ENCODE peak calls at places on chromosome 17, in four cellular contexts. F is K562, O is HepG2, W is GM12878. M is an unnamed sample.

GRCh38 chr17:56699186-56699895 is 105.8 kb downstream of the NOG start:
- DNase-seq in F (no peak), O (no peak), W (no peak), M (peak)

GRCh38 chr17:6509295-6509771 is 47.0 kb downstream of the PITPNM3 start:
- DNase-seq in F (peak), O (no peak), W (no peak), M (no peak)

GRCh38 chr17:63754046-63754445 is 12.4 kb upstream of the STRADA start:
- DNase-seq in F (no peak), O (no peak), W (no peak), M (no peak)

GRCh38 chr17:55487727-55488436 is 23.4 kb downstream of the SMIM36 start:
- DNase-seq in F (no peak), O (peak), W (no peak), M (no peak)

GRCh38 chr17:30552994-30553565 is 75.9 kb downstream of the GOSR1 start:
- DNase-seq in F (no peak), O (no peak), W (no peak), M (no peak)

GRCh38 chr17:45222994-45223540 is 1.4 kb downstream of the FMNL1 start:
- DNase-seq in F (peak), O (no peak), W (no peak), M (no peak)

GRCh38 chr17:21253646-21254441 is 634 bp upstream of the NATD1 start:
- DNase-seq in F (no peak), O (no peak), W (no peak), M (no peak)

GRCh38 chr17:65218261-65218660 is 81.1 kb downstream of the RGS9 start:
- DNase-seq in F (no peak), O (no peak), W (no peak), M (no peak)

GRCh38 chr17:46978489-46979022 is 497 bp downstream of the RPRML start:
- DNase-seq in F (no peak), O (no peak), W (no peak), M (peak)

GRCh38 chr17:46979023-46979870 is at the start of gene RPRML:
- DNase-seq in F (peak), O (no peak), W (no peak), M (peak)

GRCh38 chr17:46977750-46978488 is 1.1 kb downstream of the RPRML start:
- DNase-seq in F (no peak), O (no peak), W (no peak), M (no peak)

GRCh38 chr17:46976626-46977270 is 2.3 kb downstream of the RPRML start:
- DNase-seq in F (peak), O (no peak), W (no peak), M (peak)

DNA sequence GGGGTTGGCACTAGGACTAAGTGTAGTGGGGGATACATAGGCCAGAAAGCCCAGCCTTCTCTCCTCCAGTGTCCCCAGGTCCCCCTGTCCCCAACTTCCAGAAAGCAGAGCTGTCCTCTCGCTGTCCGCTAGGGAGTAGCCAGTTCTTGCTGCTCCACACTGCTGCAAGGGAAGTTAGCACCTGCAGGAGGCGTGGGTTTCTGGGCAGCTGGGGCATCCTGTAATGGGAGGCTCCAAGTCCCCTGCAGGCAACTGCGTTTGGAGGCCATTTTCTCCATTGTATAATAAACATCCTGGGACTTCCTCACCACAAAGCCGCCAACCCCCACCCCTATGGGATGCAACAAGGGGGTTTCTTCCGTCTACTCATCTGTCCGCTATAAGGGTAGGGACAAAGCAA is 1.7 kb downstream of the RPRML start:
- DNase-seq in F (peak), O (peak), W (no peak), M (peak)
- TF ChIP-seq TARDBP in F (no peak), O (no peak), W (no peak), M (no peak)

GRCh38 chr17:58327363-58328194 is 1.0 kb downstream of the TSPOAP1 start:
- DNase-seq in F (peak), O (no peak), W (no peak), M (no peak)

GRCh38 chr17:58329808-58330543 is 1.4 kb upstream of the TSPOAP1 start:
- DNase-seq in F (peak), O (no peak), W (peak), M (no peak)

GRCh38 chr17:58328195-58329034 is at the start of gene TSPOAP1:
- DNase-seq in F (peak), O (no peak), W (peak), M (no peak)

GRCh38 chr17:58330544-58330996 is 2.0 kb upstream of the TSPOAP1 start:
- DNase-seq in F (peak), O (no peak), W (no peak), M (no peak)

GRCh38 chr17:58329035-58329807 is 626 bp upstream of the TSPOAP1 start:
- DNase-seq in F (peak), O (peak), W (peak), M (no peak)
- TF ChIP-seq TARDBP in F (peak), O (no peak), W (peak), M (no peak)

DNA sequence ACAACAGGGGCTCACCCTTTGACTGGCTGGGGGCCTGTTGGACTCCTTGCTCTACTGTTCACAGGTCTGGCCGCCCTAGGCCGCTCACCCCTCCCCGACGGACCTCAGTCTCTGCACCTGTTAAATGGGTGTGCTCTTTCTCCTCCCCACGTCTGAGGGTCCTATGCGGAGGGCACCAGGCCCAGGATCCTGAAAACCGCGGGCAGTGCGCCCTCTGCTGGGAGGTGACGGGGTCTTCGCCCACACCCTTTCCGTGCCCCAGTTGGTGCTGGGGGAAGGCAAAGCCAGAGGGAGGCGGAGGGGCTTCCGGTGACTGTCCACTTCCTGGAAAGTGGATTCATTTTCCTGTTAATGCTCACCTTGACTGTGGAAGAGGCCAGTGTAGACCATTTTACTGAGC is 1010.9 kb downstream of the KCNJ18 start:
- DNase-seq in F (peak), O (no peak), W (no peak), M (peak)
- TF ChIP-seq TARDBP in F (no peak), O (no peak), W (no peak), M (no peak)

GRCh38 chr17:1649844-1650409 is at the start of gene RILP:
- DNase-seq in F (peak), O (peak), W (no peak), M (no peak)
- TF ChIP-seq TARDBP in F (no peak), O (no peak), W (no peak), M (no peak)

DNA sequence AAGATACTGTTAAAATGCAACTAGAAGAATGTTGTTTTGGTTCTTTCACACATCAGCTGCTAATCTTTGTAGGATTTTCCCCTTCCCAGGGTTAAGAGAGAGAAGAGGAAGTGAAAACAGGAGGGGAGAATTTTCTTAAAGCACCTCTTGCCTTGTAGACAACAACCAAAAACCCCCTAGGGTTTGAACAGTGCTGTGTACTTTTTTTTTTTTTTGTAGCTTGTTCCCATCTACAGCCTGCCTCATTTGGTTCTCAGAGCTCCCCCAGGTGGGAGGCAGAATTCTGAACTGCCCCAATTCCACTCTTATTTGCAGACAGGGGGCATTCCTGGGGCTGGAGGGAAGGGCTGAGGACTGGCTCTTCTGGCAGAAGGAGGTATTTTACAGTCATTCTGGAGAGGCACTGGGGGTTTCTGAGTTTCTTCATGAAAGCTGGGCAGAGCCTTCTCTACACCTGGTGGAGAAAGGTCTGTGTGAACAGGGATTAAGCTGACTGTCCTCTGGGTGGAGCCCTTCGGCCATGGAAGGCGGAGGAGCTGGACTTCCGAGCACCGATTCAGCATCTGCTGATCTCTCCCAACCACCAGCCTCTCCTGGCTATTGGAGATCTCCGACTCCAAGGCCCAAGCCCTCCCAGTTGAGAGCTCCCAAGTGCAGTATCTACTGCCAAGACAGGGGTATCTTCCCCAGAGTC is 32.2 kb downstream of the SMARCE1 start:
- DNase-seq in F (peak), O (peak), W (peak), M (peak)
- TF ChIP-seq TARDBP in F (no peak), O (no peak), W (peak), M (no peak)

GRCh38 chr17:8131844-8132441 is 8.0 kb upstream of the HES7 start:
- DNase-seq in F (no peak), O (no peak), W (no peak), M (no peak)
- TF ChIP-seq TARDBP in F (no peak), O (no peak), W (no peak), M (no peak)

GRCh38 chr17:74723891-74724290 is 11.2 kb upstream of the CD300LF start:
- DNase-seq in F (no peak), O (no peak), W (no peak), M (no peak)
- TF ChIP-seq TARDBP in F (no peak), O (no peak), W (no peak), M (no peak)

M was measured in HEK293T.